ENCODE peak calls at places on chromosomes 3 and 15, in four cellular contexts. E is stimulated activated CD8-positive, alpha-beta memory T cell treated with anti-CD3 and anti-CD28 coated beads, Interleukin-7, amount 100 ng/mL, for 4 hours; Q is astrocyte of the spinal cord; C is colonic mucosa. G is an unnamed sample.

GRCh38 chr15:40054746-40055575 is 16.0 kb upstream of the SRP14 start:
- DNase-seq in E (no peak), Q (peak), C (peak), G (no peak)

GRCh38 chr3:174191380-174191779 is 667.8 kb upstream of the NAALADL2 start:
- DNase-seq in E (no peak), Q (no peak), C (no peak), G (no peak)

GRCh38 chr15:68650901-68651709 is 72.3 kb downstream of the CORO2B start:
- DNase-seq in E (peak), Q (no peak), C (peak), G (no peak)

GRCh38 chr3:186540444-186541226 is 3.5 kb downstream of the CRYGS start:
- DNase-seq in E (peak), Q (peak), C (peak), G (peak)

GRCh38 chr3:186612721-186613636 is at the start of gene AHSG:
- DNase-seq in E (no peak), Q (no peak), C (no peak), G (no peak)

GRCh38 chr3:16199769-16200168 is 25.3 kb downstream of the GALNT15 start:
- DNase-seq in E (no peak), Q (no peak), C (no peak), G (no peak)

GRCh38 chr15:22933641-22934061 is 46.5 kb downstream of the CYFIP1 start:
- DNase-seq in E (no peak), Q (peak), C (no peak), G (no peak)

GRCh38 chr15:42879390-42879912 is 41.1 kb downstream of the TTBK2 start:
- DNase-seq in E (no peak), Q (no peak), C (no peak), G (no peak)

GRCh38 chr3:156826896-156827882 is 1.0 kb downstream of the LEKR1 start:
- DNase-seq in E (no peak), Q (no peak), C (no peak), G (no peak)

GRCh38 chr3:125054436-125055164 is 1.2 kb downstream of the HEG1 start:
- DNase-seq in E (no peak), Q (peak), C (peak), G (peak)

GRCh38 chr15:59345326-59345725 is 27.3 kb downstream of the MYO1E start:
- DNase-seq in E (no peak), Q (no peak), C (no peak), G (no peak)

GRCh38 chr3:72120806-72121778 is 336.1 kb upstream of the PROK2 start:
- DNase-seq in E (no peak), Q (no peak), C (no peak), G (no peak)

GRCh38 chr15:81227716-81228115 is 31.0 kb downstream of the IL16 start:
- DNase-seq in E (no peak), Q (no peak), C (no peak), G (no peak)

GRCh38 chr3:44208086-44208485 is 33.6 kb upstream of the TOPAZ1 start:
- DNase-seq in E (no peak), Q (peak), C (no peak), G (peak)

GRCh38 chr3:56825579-56826438 is 24.1 kb upstream of the ARHGEF3 start:
- DNase-seq in E (no peak), Q (no peak), C (no peak), G (no peak)

GRCh38 chr15:100515758-100516157 is 13.0 kb downstream of the CERS3 start:
- DNase-seq in E (no peak), Q (no peak), C (no peak), G (no peak)

GRCh38 chr3:143084856-143085731 is 34.5 kb upstream of the CHST2 start:
- DNase-seq in E (no peak), Q (peak), C (no peak), G (peak)

GRCh38 chr3:123936400-123936799 is 24.6 kb downstream of the CCDC14 start:
- DNase-seq in E (no peak), Q (no peak), C (no peak), G (no peak)

GRCh38 chr15:46709461-46709860 is 1007.8 kb upstream of the SEMA6D start:
- DNase-seq in E (no peak), Q (no peak), C (no peak), G (no peak)

GRCh38 chr15:61768131-61768530 is 292.1 kb downstream of the VPS13C start:
- DNase-seq in E (no peak), Q (no peak), C (no peak), G (no peak)

GRCh38 chr3:122926322-122926721 is 101.2 kb downstream of the SEMA5B start:
- DNase-seq in E (no peak), Q (no peak), C (no peak), G (no peak)

GRCh38 chr3:10600159-10601125 is 95.1 kb upstream of the ATP2B2 start:
- DNase-seq in E (no peak), Q (peak), C (no peak), G (no peak)

G was measured in kidney glomerular epithelial cell.